ENCODE peak calls at places on chromosomes 13 and 19, in nine cellular contexts. E is GM20000; O is tibial artery; F is psoas muscle; R is CD4-positive, alpha-beta T cell; N is heart left ventricle; Y is HFFc6; B is nephron progenitor cell; K is glutamatergic neuron. V is an unnamed sample.

GRCh38 chr13:101474419-101474957 is 22.0 kb downstream of the ITGBL1 start:
- DNase-seq in F (no peak), N (no peak), O (peak; percentile 75), K (peak; percentile 41), E (no peak), R (no peak), Y (peak; percentile 78), B (peak; percentile 16), V (no peak)

GRCh38 chr13:27375686-27376326 is 48.6 kb upstream of the GTF3A start:
- DNase-seq in E (peak; percentile 60), N (peak; percentile 52), B (peak; percentile 87), O (peak; percentile 69), F (peak; percentile 49), Y (peak; percentile 52), K (peak; percentile 83), R (peak; percentile 48), V (peak; percentile 71)

GRCh38 chr13:105502193-105502592 is 1033.3 kb downstream of the EFNB2 start:
- DNase-seq in Y (no peak), E (no peak), K (no peak), N (no peak), F (no peak), O (no peak), B (no peak), R (no peak), V (no peak)

GRCh38 chr13:50892162-50892944 is 17.2 kb upstream of the RNASEH2B start:
- DNase-seq in K (peak; percentile 33), E (no peak), O (no peak), F (no peak), Y (no peak), R (peak; percentile 42), N (no peak), B (no peak), V (no peak)

GRCh38 chr19:10453852-10454251 is 33.5 kb downstream of the PDE4A start:
- DNase-seq in R (no peak), K (no peak), N (no peak), F (no peak), B (no peak), O (no peak), E (no peak), Y (no peak), V (no peak)

GRCh38 chr13:27038323-27038722 is 133.3 kb downstream of the USP12 start:
- DNase-seq in Y (peak; percentile 53), K (no peak), F (no peak), N (no peak), E (no peak), B (no peak), R (no peak), O (no peak), V (no peak)

GRCh38 chr13:34155931-34156607 is 338.1 kb downstream of the RFC3 start:
- DNase-seq in N (no peak), F (no peak), R (no peak), E (no peak), B (no peak), Y (peak; percentile 83), O (no peak), K (no peak), V (no peak)

GRCh38 chr19:41563847-41564514 is 12.0 kb upstream of the CEACAM21 start:
- DNase-seq in N (no peak), O (no peak), R (peak; percentile 34), B (no peak), E (no peak), F (no peak), K (no peak), Y (no peak), V (no peak)

GRCh38 chr13:78960881-78961280 is 301.9 kb upstream of the OBI1 start:
- DNase-seq in K (no peak), B (no peak), F (no peak), R (no peak), N (no peak), Y (no peak), E (no peak), O (no peak), V (no peak)

GRCh38 chr19:709196-709964 is 645 bp downstream of the PALM start:
- DNase-seq in Y (no peak), K (peak; percentile 68), F (no peak), B (peak; percentile 47), O (no peak), E (no peak), N (no peak), R (no peak), V (no peak)

GRCh38 chr13:41674246-41674645 is 216.9 kb downstream of the RGCC start:
- DNase-seq in N (no peak), F (no peak), Y (no peak), B (no peak), R (no peak), K (no peak), E (no peak), O (no peak), V (no peak)

GRCh38 chr19:4343845-4344713 is 717 bp downstream of the MPND start:
- DNase-seq in O (no peak), K (no peak), B (no peak), Y (no peak), R (no peak), E (no peak), N (no peak), F (no peak), V (peak; percentile 39)

GRCh38 chr13:77034883-77035282 is 7.9 kb upstream of the FBXL3 start:
- DNase-seq in E (no peak), K (no peak), B (no peak), N (no peak), O (no peak), Y (peak; percentile 54), F (no peak), R (no peak), V (no peak)

GRCh38 chr13:45393941-45394570 is 24.1 kb downstream of the SLC25A30 start:
- DNase-seq in F (no peak), O (no peak), B (peak; percentile 56), Y (peak; percentile 25), K (peak; percentile 56), E (peak; percentile 72), R (peak; percentile 27), N (peak; percentile 53), V (peak; percentile 64)

GRCh38 chr13:35649162-35649561 is 172.7 kb upstream of the MAB21L1 start:
- DNase-seq in K (no peak), Y (no peak), R (no peak), O (no peak), B (no peak), E (no peak), N (no peak), F (no peak), V (no peak)
- TF ChIP-seq CTCF in K (no peak), Y (no peak), R (no peak), O (no peak), B (no peak), E (no peak), N (no peak), F (no peak), V (no peak)

DNA sequence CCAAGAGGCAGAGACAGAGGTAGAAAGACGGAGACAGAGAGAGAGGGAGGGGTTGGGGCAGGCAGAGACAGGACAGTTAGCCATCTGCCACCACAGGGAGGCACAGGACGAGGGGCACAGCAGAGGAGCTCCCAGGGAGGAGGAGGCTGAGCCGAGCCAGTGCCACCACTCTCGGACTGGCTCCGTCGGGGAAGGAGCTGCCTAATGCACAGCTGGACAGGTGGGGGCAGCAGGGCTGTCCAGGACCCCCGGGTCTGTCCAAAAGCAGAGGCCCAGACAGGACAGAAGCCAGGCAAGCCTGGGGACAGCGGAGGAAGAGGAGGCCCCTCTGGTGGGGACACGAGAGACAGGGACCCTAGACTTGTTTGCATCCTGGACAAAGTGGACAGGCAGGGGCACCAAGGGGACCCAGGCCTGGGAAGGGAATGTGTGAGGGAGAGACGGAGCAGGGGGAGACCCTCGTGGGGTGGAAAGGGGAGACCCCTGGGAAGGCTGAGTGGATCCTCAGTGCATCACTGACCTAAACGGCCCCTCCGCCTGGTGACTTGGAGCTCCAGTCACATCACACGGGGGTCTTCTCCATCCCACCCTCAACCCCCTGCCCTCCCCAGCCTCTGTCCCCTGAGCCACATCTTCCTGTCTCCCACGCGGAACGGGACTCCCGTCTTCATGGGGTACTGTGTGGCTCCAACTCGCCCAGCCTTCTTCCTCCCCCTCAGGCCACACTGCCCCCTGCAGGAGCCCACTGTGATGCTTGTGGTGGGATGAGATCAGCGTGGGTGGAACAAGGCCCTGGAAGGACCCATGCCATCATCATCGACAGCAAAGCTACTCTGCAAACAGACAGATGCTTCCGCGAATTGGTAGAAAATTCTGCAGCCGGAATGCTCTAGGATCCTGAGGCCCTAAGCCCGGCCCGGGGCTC is 889 bp downstream of the F10 start:
- DNase-seq in R (no peak), N (no peak), O (peak; percentile 60), B (no peak), F (no peak), Y (no peak), E (no peak), K (peak; percentile 16), V (no peak)
- TF ChIP-seq CTCF in R (no peak), N (no peak), O (no peak), B (no peak), F (no peak), Y (peak; percentile 56), E (no peak), K (no peak), V (no peak)

GRCh38 chr19:35088514-35088913 is 27.1 kb upstream of the FXYD3 start:
- DNase-seq in B (no peak), K (peak; percentile 76), F (no peak), N (no peak), Y (peak; percentile 87), O (no peak), R (no peak), E (no peak), V (no peak)
- TF ChIP-seq CTCF in B (no peak), K (no peak), F (no peak), N (no peak), Y (peak; percentile 22), O (no peak), R (no peak), E (no peak), V (no peak)

DNA sequence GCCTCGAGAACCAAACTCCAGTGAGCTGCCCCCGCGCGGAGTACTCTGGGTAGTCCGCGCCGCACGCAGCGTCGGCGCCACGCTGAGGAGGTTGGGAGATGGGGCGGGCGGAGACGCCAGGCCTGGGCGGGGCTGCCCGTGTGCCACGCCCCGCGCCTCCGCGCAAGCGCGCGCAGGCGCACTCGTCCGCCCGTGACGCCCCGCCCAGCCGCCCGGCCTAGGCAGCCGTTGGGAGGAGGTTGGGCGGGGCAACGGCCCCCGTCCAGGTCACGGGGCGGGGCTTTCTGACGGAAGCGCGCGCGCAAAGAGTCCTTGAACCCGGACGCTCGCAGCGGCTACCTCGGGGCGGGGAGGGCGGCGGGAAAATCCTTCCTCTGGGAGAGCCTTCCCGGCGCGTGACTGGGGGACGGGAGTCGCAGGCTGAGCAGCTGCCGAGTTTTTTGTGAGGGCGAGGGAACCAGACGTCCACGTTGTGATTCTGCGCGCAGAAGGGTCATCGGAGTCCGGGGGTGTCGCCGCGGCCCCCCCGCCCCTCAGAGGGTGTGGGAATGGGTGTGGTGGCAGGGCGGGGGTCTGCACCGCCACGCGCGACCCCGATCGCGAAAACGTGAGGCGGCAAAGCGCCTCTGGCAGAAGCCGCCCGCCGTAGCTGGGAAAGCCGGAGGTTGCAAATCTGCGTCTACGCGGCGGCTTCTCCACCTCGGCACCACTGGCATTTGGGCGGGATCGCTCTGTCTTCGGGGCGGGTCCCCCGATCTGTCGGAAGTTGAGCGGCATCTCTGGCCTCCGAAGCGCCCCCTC is at the start of gene MED26:
- DNase-seq in N (peak; percentile 96), E (peak; percentile 99), O (peak; percentile 97), R (peak; percentile 93), K (peak; percentile 96), F (peak; percentile 94), Y (peak; percentile 90), B (peak; percentile 97), V (peak; percentile 99)
- TF ChIP-seq CTCF in N (no peak), E (no peak), O (no peak), R (no peak), K (no peak), F (no peak), Y (peak; percentile 26), B (no peak), V (no peak)

GRCh38 chr19:45403781-45404556 is 900 bp downstream of the PPP1R13L start:
- DNase-seq in F (peak; percentile 47), N (peak; percentile 70), O (no peak), K (peak; percentile 60), R (peak; percentile 38), B (peak; percentile 71), Y (no peak), E (peak; percentile 90), V (peak; percentile 85)
- TF ChIP-seq CTCF in F (no peak), N (peak; percentile 28), O (peak; percentile 41), K (peak; percentile 31), R (peak; percentile 27), B (peak; percentile 39), Y (peak; percentile 75), E (peak; percentile 72), V (peak; percentile 64)

V was measured in GM13976.